ENCODE peak calls at places on chromosomes 11 and 22, in ten cellular contexts. P is kidney epithelial cell, Z is heart left ventricle, U is stomach, H is Peyer's patch, A is BE2C, B is body of pancreas, E is aorta, L is endodermal cell, Y is ovary. J is an unnamed sample. For H3K36me3, the result is how much of the 10 kb centered on the place peaks cover.

GRCh38 chr11:10409207-10409661 is 45.8 kb upstream of the AMPD3 start:
- DNase-seq in P (no peak), Z (no peak), U (no peak), H (no peak), A (no peak), B (no peak), E (no peak), L (no peak), Y (no peak), J (no peak)

GRCh38 chr11:28833670-28834069 is 725.5 kb downstream of the METTL15 start:
- DNase-seq in P (peak), Z (no peak), U (no peak), H (no peak), A (no peak), B (no peak), E (no peak), L (no peak), Y (no peak), J (no peak)

GRCh38 chr22:47045691-47046410 is 283.4 kb downstream of the TBC1D22A start:
- DNase-seq in P (no peak), Z (peak), U (no peak), H (no peak), A (no peak), B (peak), E (peak), L (no peak), Y (no peak), J (no peak)

GRCh38 chr11:76773921-76774361 is 9.2 kb upstream of the TSKU start:
- DNase-seq in P (no peak), Z (peak), U (peak), H (no peak), A (no peak), B (peak), E (no peak), L (no peak), Y (peak), J (no peak)

GRCh38 chr22:33400061-33400840 is 342.1 kb upstream of the SYN3 start:
- DNase-seq in P (peak), Z (no peak), U (no peak), H (no peak), A (no peak), B (no peak), E (no peak), L (no peak), Y (no peak), J (no peak)

GRCh38 chr11:44746894-44747293 is 20.1 kb downstream of the TSPAN18 start:
- DNase-seq in P (no peak), Z (peak), U (no peak), H (no peak), A (no peak), B (no peak), E (no peak), L (peak), Y (no peak), J (no peak)

GRCh38 chr22:35587447-35587870 is 29.7 kb downstream of the MB start:
- DNase-seq in P (no peak), Z (peak), U (peak), H (no peak), A (peak), B (peak), E (no peak), L (no peak), Y (no peak), J (no peak)

GRCh38 chr22:31344369-31345330 is 1.5 kb downstream of the PATZ1 start:
- DNase-seq in P (no peak), Z (no peak), U (peak), H (peak), A (peak), B (peak), E (peak), L (no peak), Y (peak), J (peak)

GRCh38 chr11:104534268-104534667 is 364.0 kb downstream of the CASP12 start:
- DNase-seq in P (no peak), Z (no peak), U (no peak), H (no peak), A (no peak), B (no peak), E (no peak), L (no peak), Y (no peak), J (no peak)

GRCh38 chr11:65927904-65928397 is 8.7 kb downstream of the DRAP1 start:
- DNase-seq in P (no peak), Z (no peak), U (peak), H (peak), A (no peak), B (no peak), E (no peak), L (no peak), Y (no peak), J (peak)

GRCh38 chr22:43305806-43306205 is 37.4 kb downstream of the SCUBE1 start:
- DNase-seq in P (no peak), Z (peak), U (no peak), H (no peak), A (no peak), B (no peak), E (no peak), L (no peak), Y (peak), J (no peak)

GRCh38 chr22:43643362-43643761 is 168.7 kb downstream of the EFCAB6 start:
- DNase-seq in P (no peak), Z (no peak), U (no peak), H (no peak), A (no peak), B (no peak), E (no peak), L (no peak), Y (no peak), J (no peak)

GRCh38 chr22:19772422-19772672 is 11.8 kb downstream of the TBX1 start:
- DNase-seq in P (no peak), Z (no peak), U (no peak), H (no peak), A (no peak), B (no peak), E (no peak), L (no peak), Y (no peak), J (no peak)

GRCh38 chr11:92663539-92663938 is 305.9 kb upstream of the MTNR1B start:
- DNase-seq in P (no peak), Z (no peak), U (no peak), H (no peak), A (no peak), B (no peak), E (no peak), L (no peak), Y (no peak), J (no peak)

DNA sequence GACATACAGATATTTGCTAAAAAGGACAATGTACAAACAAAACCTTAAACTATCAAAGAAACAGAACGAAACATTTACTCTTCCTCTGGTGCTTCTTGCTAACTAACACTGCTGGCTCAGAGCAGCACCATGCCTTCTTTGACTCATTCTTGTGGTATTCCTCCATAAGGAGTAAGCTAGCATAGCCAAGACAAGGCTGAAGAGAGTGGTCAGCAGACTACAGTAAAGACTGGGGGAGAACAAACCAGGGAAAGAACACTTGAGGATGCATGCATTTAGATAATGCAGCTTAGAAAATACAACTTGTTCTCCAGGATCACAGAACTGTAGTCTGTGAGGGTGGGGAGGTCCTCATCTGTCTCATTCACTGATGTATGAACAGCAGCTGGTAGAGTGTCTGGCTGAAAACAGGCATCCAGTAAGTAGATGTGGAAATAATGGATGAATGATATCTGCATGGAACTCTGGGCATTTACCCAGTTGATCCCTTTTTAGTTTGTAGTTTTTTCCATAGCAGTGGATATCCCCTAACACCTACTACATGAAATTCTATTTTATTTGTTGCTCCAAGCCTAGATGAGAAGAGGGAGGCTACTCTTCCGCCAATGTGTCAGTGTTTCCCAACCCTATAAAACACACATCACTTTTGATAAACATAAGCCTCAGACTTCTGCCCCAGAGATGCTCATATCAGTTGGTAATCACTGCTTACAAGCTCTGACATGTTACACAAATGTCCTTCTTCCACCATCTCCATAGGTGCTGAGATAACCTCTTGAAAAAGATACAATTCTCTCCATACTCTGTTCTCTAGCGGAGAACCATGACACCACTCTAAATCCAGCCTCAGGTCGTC is 7.3 kb downstream of the SNX19 start:
- DNase-seq in P (no peak), Z (no peak), U (no peak), H (no peak), A (no peak), B (no peak), E (no peak), L (no peak), Y (no peak), J (no peak)
- H3K36me3 ChIP-seq in P (under half), Z (half or more), U (under half), H (half or more), A (under half), B (under half), E (under half), L (half or more), Y (under half), J (under half)

DNA sequence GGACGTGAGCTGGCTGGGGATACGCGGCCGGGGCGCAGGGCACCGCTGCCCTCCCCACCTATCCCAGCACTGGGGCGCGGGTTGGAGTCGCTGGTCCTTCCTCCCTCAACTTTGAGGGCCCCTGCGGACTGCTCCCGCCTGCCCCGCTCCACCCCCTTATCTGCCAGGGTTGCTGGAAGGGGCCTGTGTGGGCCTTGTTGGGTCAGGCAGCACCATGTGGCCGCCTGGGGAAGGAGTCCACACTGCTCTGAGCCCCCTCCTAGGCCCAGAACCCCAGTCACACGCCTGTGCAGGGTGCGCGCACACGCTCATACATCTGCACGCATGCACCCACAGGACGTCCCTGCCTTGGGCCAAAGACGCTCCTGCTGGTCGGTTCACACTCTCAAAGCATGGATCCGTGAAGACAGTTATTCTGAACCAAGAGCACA is 595 bp downstream of the TUB start:
- DNase-seq in P (no peak), Z (no peak), U (no peak), H (no peak), A (no peak), B (no peak), E (peak), L (no peak), Y (peak), J (no peak)
- H3K4me3 ChIP-seq in P (peak), Z (peak), U (peak), H (no peak), A (peak), B (no peak), E (peak), L (peak), Y (peak), J (no peak)

GRCh38 chr11:6297831-6298230 is 22.5 kb downstream of the CAVIN3 start:
- DNase-seq in P (no peak), Z (no peak), U (no peak), H (no peak), A (no peak), B (no peak), E (no peak), L (no peak), Y (no peak), J (no peak)
- H3K36me3 ChIP-seq in P (under half), Z (under half), U (under half), H (under half), A (under half), B (under half), E (under half), L (under half), Y (under half), J (under half)

GRCh38 chr11:8268530-8269461 is 5.1 kb upstream of the LMO1 start:
- DNase-seq in P (no peak), Z (no peak), U (no peak), H (no peak), A (peak), B (peak), E (peak), L (peak), Y (peak), J (no peak)
- H3K4me3 ChIP-seq in P (no peak), Z (peak), U (peak), H (peak), A (peak), B (no peak), E (peak), L (peak), Y (peak), J (no peak)

GRCh38 chr22:23709107-23709506 is 18.3 kb downstream of the RGL4 start:
- DNase-seq in P (no peak), Z (no peak), U (no peak), H (no peak), A (no peak), B (no peak), E (no peak), L (no peak), Y (no peak), J (no peak)

GRCh38 chr22:23704829-23705228 is 14.0 kb downstream of the RGL4 start:
- DNase-seq in P (no peak), Z (no peak), U (no peak), H (no peak), A (no peak), B (no peak), E (no peak), L (no peak), Y (no peak), J (no peak)

GRCh38 chr22:23712256-23712655 is 21.4 kb downstream of the RGL4 start:
- DNase-seq in P (no peak), Z (no peak), U (no peak), H (no peak), A (no peak), B (no peak), E (no peak), L (no peak), Y (no peak), J (no peak)

GRCh38 chr22:23705358-23705757 is 14.5 kb downstream of the RGL4 start:
- DNase-seq in P (no peak), Z (no peak), U (no peak), H (no peak), A (no peak), B (no peak), E (no peak), L (no peak), Y (no peak), J (no peak)

GRCh38 chr22:23708270-23708669 is 17.5 kb downstream of the RGL4 start:
- DNase-seq in P (no peak), Z (no peak), U (no peak), H (no peak), A (no peak), B (no peak), E (no peak), L (no peak), Y (no peak), J (no peak)
- H3K36me3 ChIP-seq in P (under half), Z (half or more), U (half or more), H (half or more), A (half or more), B (under half), E (under half), L (half or more), Y (under half), J (under half)

GRCh38 chr11:112744041-112744440 is 217.2 kb upstream of the NCAM1 start:
- DNase-seq in P (no peak), Z (no peak), U (no peak), H (no peak), A (peak), B (no peak), E (no peak), L (no peak), Y (no peak), J (no peak)

GRCh38 chr11:112748713-112749481 is 212.3 kb upstream of the NCAM1 start:
- DNase-seq in P (no peak), Z (peak), U (no peak), H (no peak), A (peak), B (no peak), E (no peak), L (no peak), Y (peak), J (no peak)

GRCh38 chr11:112751312-112751711 is 209.9 kb upstream of the NCAM1 start:
- DNase-seq in P (no peak), Z (peak), U (no peak), H (no peak), A (peak), B (no peak), E (no peak), L (no peak), Y (no peak), J (no peak)

GRCh38 chr11:112751763-112752162 is 209.5 kb upstream of the NCAM1 start:
- DNase-seq in P (no peak), Z (no peak), U (no peak), H (no peak), A (no peak), B (no peak), E (no peak), L (no peak), Y (no peak), J (no peak)

GRCh38 chr11:112745958-112746357 is 215.3 kb upstream of the NCAM1 start:
- DNase-seq in P (no peak), Z (no peak), U (no peak), H (no peak), A (no peak), B (no peak), E (no peak), L (no peak), Y (no peak), J (no peak)
- H3K4me3 ChIP-seq in P (no peak), Z (no peak), U (no peak), H (no peak), A (no peak), B (no peak), E (no peak), L (no peak), Y (no peak), J (no peak)

GRCh38 chr11:19327280-19327679 is 86.5 kb upstream of the E2F8 start:
- DNase-seq in P (no peak), Z (no peak), U (no peak), H (no peak), A (no peak), B (no peak), E (no peak), L (no peak), Y (no peak), J (no peak)

GRCh38 chr11:19336331-19336730 is 95.6 kb upstream of the E2F8 start:
- DNase-seq in P (no peak), Z (no peak), U (no peak), H (no peak), A (no peak), B (no peak), E (no peak), L (no peak), Y (no peak), J (no peak)

GRCh38 chr11:19329910-19330309 is 89.2 kb upstream of the E2F8 start:
- DNase-seq in P (no peak), Z (no peak), U (no peak), H (no peak), A (no peak), B (no peak), E (no peak), L (no peak), Y (no peak), J (no peak)

GRCh38 chr11:19328586-19329311 is 88.0 kb upstream of the E2F8 start:
- DNase-seq in P (no peak), Z (no peak), U (no peak), H (no peak), A (no peak), B (no peak), E (no peak), L (no peak), Y (no peak), J (no peak)

DNA sequence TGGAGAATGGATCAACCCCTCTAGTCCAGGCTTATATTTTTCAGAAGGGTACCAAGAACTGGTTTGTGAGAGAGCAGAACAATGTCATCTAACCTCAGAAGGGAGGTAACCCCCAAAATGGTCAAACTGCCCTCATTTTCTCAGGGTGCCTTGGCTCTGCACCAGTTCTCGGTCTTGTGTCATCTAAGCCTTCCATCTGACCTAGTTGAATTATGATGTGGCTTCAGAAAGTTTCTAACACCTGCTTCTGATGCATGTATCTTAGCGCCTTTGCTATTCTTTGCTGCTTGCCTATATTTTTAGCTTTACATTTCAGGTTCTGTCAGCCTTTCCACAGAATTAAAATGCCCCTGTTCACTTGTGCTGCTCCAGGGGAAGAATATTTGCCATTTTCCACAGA is 91.7 kb upstream of the E2F8 start:
- DNase-seq in P (no peak), Z (no peak), U (no peak), H (no peak), A (no peak), B (no peak), E (no peak), L (no peak), Y (no peak), J (no peak)
- H3K36me3 ChIP-seq in P (under half), Z (under half), U (under half), H (under half), A (under half), B (under half), E (under half), L (under half), Y (under half), J (under half)

DNA sequence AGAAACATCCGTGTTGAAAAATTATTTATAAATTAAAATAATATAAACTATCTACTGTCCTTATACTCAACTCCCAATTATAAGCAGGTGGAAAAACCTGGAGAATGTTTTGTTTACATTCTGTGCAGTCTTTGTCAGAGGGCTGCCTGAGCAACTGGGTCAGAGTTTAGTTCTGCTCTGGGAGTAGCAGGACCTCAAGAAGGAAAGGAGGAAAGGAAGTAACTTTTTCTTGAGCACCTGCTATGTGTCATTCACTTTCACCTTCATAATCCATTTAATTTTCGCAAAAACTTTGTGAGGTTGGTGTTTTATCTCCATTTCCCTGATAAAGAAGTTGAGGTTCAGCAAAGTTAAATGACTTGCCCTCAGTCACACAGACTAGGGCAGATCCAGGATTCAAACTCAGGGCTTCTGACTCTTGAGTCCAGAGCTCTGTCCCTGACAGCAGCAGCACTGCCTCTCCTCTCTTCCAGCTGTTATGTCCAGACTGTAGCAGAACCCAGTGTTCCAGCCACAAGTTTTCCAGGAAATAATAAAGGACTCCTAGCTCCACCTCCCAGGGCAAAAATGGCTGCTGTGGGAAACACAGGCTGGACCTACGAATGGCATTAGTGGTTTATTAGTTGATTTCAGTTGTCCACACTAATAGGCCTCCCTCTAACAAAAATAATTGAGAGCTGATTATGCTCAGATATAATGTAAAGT is 6.4 kb downstream of the CD3E start:
- DNase-seq in P (no peak), Z (no peak), U (no peak), H (no peak), A (no peak), B (no peak), E (no peak), L (no peak), Y (no peak), J (no peak)
- H3K4me3 ChIP-seq in P (no peak), Z (no peak), U (no peak), H (no peak), A (no peak), B (no peak), E (no peak), L (no peak), Y (no peak), J (no peak)

GRCh38 chr11:14506532-14506931 is 6.9 kb upstream of the COPB1 start:
- DNase-seq in P (no peak), Z (no peak), U (no peak), H (no peak), A (no peak), B (no peak), E (no peak), L (no peak), Y (no peak), J (no peak)
- H3K36me3 ChIP-seq in P (under half), Z (half or more), U (half or more), H (half or more), A (under half), B (under half), E (under half), L (half or more), Y (under half), J (under half)